ENCODE peak calls at places on chromosomes 13 and 19, in ten cellular contexts. One of them, this sample, is unnamed. For H3K4me1, the result is how much of the 10 kb centered on the place peaks cover.

GRCh38 chr19:412356-413355 is 3.7 kb upstream of the C2CD4C start:
- DNase-seq in prostate gland: no peak
- DNase-seq in heart right ventricle: no peak
- DNase-seq in cardiac muscle cell: no peak
- DNase-seq in thoracic aorta: no peak
- DNase-seq in CD8-positive, alpha-beta memory T cell: no peak
- DNase-seq in astrocyte: no peak
- DNase-seq in PC-3: no peak
- DNase-seq in colonic mucosa: no peak
- DNase-seq in ascending aorta: no peak
- DNase-seq in this sample: no peak

GRCh38 chr19:39218230-39219007 is 14.4 kb upstream of the SYCN start:
- DNase-seq in prostate gland: no peak
- DNase-seq in heart right ventricle: no peak
- DNase-seq in cardiac muscle cell: no peak
- DNase-seq in thoracic aorta: no peak
- DNase-seq in CD8-positive, alpha-beta memory T cell: no peak
- DNase-seq in astrocyte: no peak
- DNase-seq in PC-3: no peak
- DNase-seq in colonic mucosa: no peak
- DNase-seq in ascending aorta: no peak
- DNase-seq in this sample: no peak

GRCh38 chr19:53696951-53697350 is 65.2 kb downstream of the DPRX start:
- DNase-seq in prostate gland: no peak
- DNase-seq in heart right ventricle: no peak
- DNase-seq in cardiac muscle cell: no peak
- DNase-seq in thoracic aorta: no peak
- DNase-seq in CD8-positive, alpha-beta memory T cell: no peak
- DNase-seq in astrocyte: no peak
- DNase-seq in PC-3: no peak
- DNase-seq in colonic mucosa: no peak
- DNase-seq in ascending aorta: no peak
- DNase-seq in this sample: no peak

GRCh38 chr13:23618341-23618740 is 48.1 kb downstream of the TNFRSF19 start:
- DNase-seq in prostate gland: no peak
- DNase-seq in heart right ventricle: no peak
- DNase-seq in cardiac muscle cell: no peak
- DNase-seq in thoracic aorta: no peak
- DNase-seq in CD8-positive, alpha-beta memory T cell: no peak
- DNase-seq in astrocyte: peak
- DNase-seq in PC-3: peak
- DNase-seq in colonic mucosa: no peak
- DNase-seq in ascending aorta: no peak
- DNase-seq in this sample: peak

GRCh38 chr19:13579388-13580060 is 73.2 kb upstream of the CACNA1A start:
- DNase-seq in prostate gland: no peak
- DNase-seq in heart right ventricle: no peak
- DNase-seq in cardiac muscle cell: no peak
- DNase-seq in thoracic aorta: no peak
- DNase-seq in CD8-positive, alpha-beta memory T cell: no peak
- DNase-seq in astrocyte: peak
- DNase-seq in PC-3: peak
- DNase-seq in colonic mucosa: no peak
- DNase-seq in ascending aorta: no peak
- DNase-seq in this sample: no peak

GRCh38 chr13:72230131-72230530 is 363.1 kb upstream of the DACH1 start:
- DNase-seq in prostate gland: no peak
- DNase-seq in heart right ventricle: no peak
- DNase-seq in cardiac muscle cell: no peak
- DNase-seq in thoracic aorta: no peak
- DNase-seq in CD8-positive, alpha-beta memory T cell: no peak
- DNase-seq in astrocyte: no peak
- DNase-seq in PC-3: no peak
- DNase-seq in colonic mucosa: no peak
- DNase-seq in ascending aorta: no peak
- DNase-seq in this sample: no peak

GRCh38 chr13:23871616-23872220 is 17.5 kb downstream of the MIPEP start:
- DNase-seq in prostate gland: no peak
- DNase-seq in heart right ventricle: no peak
- DNase-seq in cardiac muscle cell: peak
- DNase-seq in thoracic aorta: no peak
- DNase-seq in CD8-positive, alpha-beta memory T cell: no peak
- DNase-seq in astrocyte: peak
- DNase-seq in PC-3: peak
- DNase-seq in colonic mucosa: no peak
- DNase-seq in ascending aorta: no peak
- DNase-seq in this sample: no peak

GRCh38 chr13:113850722-113851479 is 13.0 kb downstream of the GAS6 start:
- DNase-seq in prostate gland: no peak
- DNase-seq in heart right ventricle: no peak
- DNase-seq in cardiac muscle cell: no peak
- DNase-seq in thoracic aorta: no peak
- DNase-seq in CD8-positive, alpha-beta memory T cell: no peak
- DNase-seq in astrocyte: no peak
- DNase-seq in PC-3: no peak
- DNase-seq in colonic mucosa: peak
- DNase-seq in ascending aorta: no peak
- DNase-seq in this sample: no peak

GRCh38 chr13:99859178-99860177 is 112.1 kb downstream of the ZIC5 start:
- DNase-seq in prostate gland: no peak
- DNase-seq in heart right ventricle: no peak
- DNase-seq in cardiac muscle cell: no peak
- DNase-seq in thoracic aorta: no peak
- DNase-seq in CD8-positive, alpha-beta memory T cell: peak
- DNase-seq in astrocyte: no peak
- DNase-seq in PC-3: no peak
- DNase-seq in colonic mucosa: peak
- DNase-seq in ascending aorta: no peak
- DNase-seq in this sample: no peak

GRCh38 chr13:42574435-42575311 is 721 bp downstream of the TNFSF11 start:
- DNase-seq in prostate gland: no peak
- DNase-seq in heart right ventricle: no peak
- DNase-seq in cardiac muscle cell: no peak
- DNase-seq in thoracic aorta: no peak
- DNase-seq in CD8-positive, alpha-beta memory T cell: peak
- DNase-seq in astrocyte: no peak
- DNase-seq in PC-3: no peak
- DNase-seq in colonic mucosa: no peak
- DNase-seq in ascending aorta: no peak
- DNase-seq in this sample: no peak

DNA sequence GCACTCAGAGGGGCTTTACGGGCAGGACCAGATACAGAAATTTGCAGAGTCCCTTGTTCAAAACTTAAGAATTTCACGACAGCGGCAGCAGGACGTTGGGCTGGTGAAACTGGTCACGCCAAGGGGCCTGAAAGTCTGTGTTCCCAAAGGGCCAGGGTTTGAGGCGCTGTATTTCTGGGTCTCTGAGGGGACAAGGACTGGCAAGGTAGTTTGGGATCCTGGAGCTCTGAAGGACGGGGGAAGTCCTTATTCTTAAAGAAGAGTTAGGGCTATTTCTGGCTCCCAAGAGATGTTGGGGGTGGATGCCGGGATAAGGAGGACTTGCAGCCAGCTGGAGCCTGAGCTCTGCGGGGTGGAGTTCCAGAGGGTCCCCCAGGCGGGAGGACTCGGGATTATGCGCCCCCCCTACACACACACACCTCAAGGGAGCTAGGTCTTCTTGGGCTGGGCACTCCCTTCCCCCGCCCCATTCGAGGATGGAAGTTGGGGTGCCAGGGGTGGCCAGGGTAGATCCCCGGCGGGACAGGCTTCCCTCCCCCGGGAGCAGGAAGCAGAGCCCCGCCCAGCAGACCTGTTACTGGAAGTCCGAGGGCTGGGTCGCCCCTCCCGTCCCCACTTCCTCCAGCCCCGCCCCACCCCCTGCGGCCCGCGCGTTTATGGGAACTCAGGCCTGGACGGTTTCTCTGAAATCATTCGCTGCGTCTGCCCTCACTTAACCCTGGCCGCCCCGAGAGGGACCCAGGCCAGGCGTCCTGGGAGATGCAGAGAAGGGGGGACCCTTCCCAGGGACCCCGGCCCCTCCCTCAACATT is 5.6 kb downstream of the BCL3 start:
- DNase-seq in prostate gland: peak
- DNase-seq in heart right ventricle: peak
- DNase-seq in cardiac muscle cell: peak
- DNase-seq in thoracic aorta: peak
- DNase-seq in CD8-positive, alpha-beta memory T cell: peak
- DNase-seq in astrocyte: peak
- DNase-seq in PC-3: peak
- DNase-seq in colonic mucosa: peak
- DNase-seq in ascending aorta: peak
- DNase-seq in this sample: no peak
- H3K4me1 ChIP-seq in prostate gland: half or more
- H3K4me1 ChIP-seq in heart right ventricle: half or more
- H3K4me1 ChIP-seq in cardiac muscle cell: under half
- H3K4me1 ChIP-seq in thoracic aorta: half or more
- H3K4me1 ChIP-seq in CD8-positive, alpha-beta memory T cell: half or more
- H3K4me1 ChIP-seq in astrocyte: half or more
- H3K4me1 ChIP-seq in PC-3: under half
- H3K4me1 ChIP-seq in colonic mucosa: under half
- H3K4me1 ChIP-seq in ascending aorta: half or more
- H3K4me1 ChIP-seq in this sample: under half

DNA sequence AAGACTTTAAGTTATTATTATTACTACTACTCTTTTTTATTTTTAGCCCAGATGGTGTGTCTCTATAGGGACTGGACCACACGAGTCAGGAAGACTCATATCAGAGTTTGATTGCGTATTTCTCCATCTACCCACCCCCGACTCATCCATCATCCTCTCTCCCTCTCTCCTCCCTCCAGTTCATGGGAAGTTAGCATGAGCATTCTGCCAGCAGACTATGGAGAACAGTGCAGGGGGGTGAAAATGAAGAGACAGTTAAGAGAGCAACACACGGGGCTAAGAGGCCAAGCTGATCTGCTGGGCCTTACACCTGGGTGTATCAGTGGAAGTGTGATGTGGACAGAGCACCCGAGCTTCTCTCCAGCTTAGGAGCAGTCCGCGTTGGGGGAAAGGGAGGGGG is 95.0 kb downstream of the UQCRFS1 start:
- DNase-seq in prostate gland: no peak
- DNase-seq in heart right ventricle: no peak
- DNase-seq in cardiac muscle cell: no peak
- DNase-seq in thoracic aorta: no peak
- DNase-seq in CD8-positive, alpha-beta memory T cell: no peak
- DNase-seq in astrocyte: no peak
- DNase-seq in PC-3: no peak
- DNase-seq in colonic mucosa: no peak
- DNase-seq in ascending aorta: no peak
- DNase-seq in this sample: no peak
- H3K4me1 ChIP-seq in prostate gland: under half
- H3K4me1 ChIP-seq in heart right ventricle: under half
- H3K4me1 ChIP-seq in cardiac muscle cell: under half
- H3K4me1 ChIP-seq in thoracic aorta: under half
- H3K4me1 ChIP-seq in CD8-positive, alpha-beta memory T cell: under half
- H3K4me1 ChIP-seq in astrocyte: under half
- H3K4me1 ChIP-seq in PC-3: under half
- H3K4me1 ChIP-seq in colonic mucosa: under half
- H3K4me1 ChIP-seq in ascending aorta: under half
- H3K4me1 ChIP-seq in this sample: under half

GRCh38 chr13:98824376-98825160 is 72.1 kb upstream of the SLC15A1 start:
- DNase-seq in prostate gland: no peak
- DNase-seq in heart right ventricle: no peak
- DNase-seq in cardiac muscle cell: no peak
- DNase-seq in thoracic aorta: no peak
- DNase-seq in CD8-positive, alpha-beta memory T cell: no peak
- DNase-seq in astrocyte: no peak
- DNase-seq in PC-3: no peak
- DNase-seq in colonic mucosa: no peak
- DNase-seq in ascending aorta: no peak
- DNase-seq in this sample: no peak
- H3K4me1 ChIP-seq in prostate gland: under half
- H3K4me1 ChIP-seq in heart right ventricle: under half
- H3K4me1 ChIP-seq in cardiac muscle cell: under half
- H3K4me1 ChIP-seq in thoracic aorta: under half
- H3K4me1 ChIP-seq in CD8-positive, alpha-beta memory T cell: under half
- H3K4me1 ChIP-seq in astrocyte: under half
- H3K4me1 ChIP-seq in PC-3: under half
- H3K4me1 ChIP-seq in colonic mucosa: under half
- H3K4me1 ChIP-seq in ascending aorta: under half
- H3K4me1 ChIP-seq in this sample: under half

GRCh38 chr19:2615782-2616181 is 86.7 kb downstream of the GNG7 start:
- DNase-seq in prostate gland: no peak
- DNase-seq in heart right ventricle: no peak
- DNase-seq in cardiac muscle cell: no peak
- DNase-seq in thoracic aorta: no peak
- DNase-seq in CD8-positive, alpha-beta memory T cell: no peak
- DNase-seq in astrocyte: no peak
- DNase-seq in PC-3: no peak
- DNase-seq in colonic mucosa: no peak
- DNase-seq in ascending aorta: no peak
- DNase-seq in this sample: no peak

GRCh38 chr19:2618611-2619010 is 83.9 kb downstream of the GNG7 start:
- DNase-seq in prostate gland: no peak
- DNase-seq in heart right ventricle: peak
- DNase-seq in cardiac muscle cell: no peak
- DNase-seq in thoracic aorta: no peak
- DNase-seq in CD8-positive, alpha-beta memory T cell: peak
- DNase-seq in astrocyte: peak
- DNase-seq in PC-3: peak
- DNase-seq in colonic mucosa: peak
- DNase-seq in ascending aorta: peak
- DNase-seq in this sample: no peak

GRCh38 chr19:2619076-2619475 is 83.4 kb downstream of the GNG7 start:
- DNase-seq in prostate gland: no peak
- DNase-seq in heart right ventricle: no peak
- DNase-seq in cardiac muscle cell: no peak
- DNase-seq in thoracic aorta: no peak
- DNase-seq in CD8-positive, alpha-beta memory T cell: no peak
- DNase-seq in astrocyte: no peak
- DNase-seq in PC-3: peak
- DNase-seq in colonic mucosa: no peak
- DNase-seq in ascending aorta: no peak
- DNase-seq in this sample: no peak

GRCh38 chr19:2616741-2617392 is 85.6 kb downstream of the GNG7 start:
- DNase-seq in prostate gland: no peak
- DNase-seq in heart right ventricle: peak
- DNase-seq in cardiac muscle cell: no peak
- DNase-seq in thoracic aorta: no peak
- DNase-seq in CD8-positive, alpha-beta memory T cell: no peak
- DNase-seq in astrocyte: no peak
- DNase-seq in PC-3: no peak
- DNase-seq in colonic mucosa: no peak
- DNase-seq in ascending aorta: no peak
- DNase-seq in this sample: no peak

GRCh38 chr19:2617393-2618165 is 84.9 kb downstream of the GNG7 start:
- DNase-seq in prostate gland: no peak
- DNase-seq in heart right ventricle: no peak
- DNase-seq in cardiac muscle cell: no peak
- DNase-seq in thoracic aorta: no peak
- DNase-seq in CD8-positive, alpha-beta memory T cell: no peak
- DNase-seq in astrocyte: no peak
- DNase-seq in PC-3: no peak
- DNase-seq in colonic mucosa: no peak
- DNase-seq in ascending aorta: no peak
- DNase-seq in this sample: no peak
- H3K4me1 ChIP-seq in prostate gland: under half
- H3K4me1 ChIP-seq in heart right ventricle: under half
- H3K4me1 ChIP-seq in cardiac muscle cell: under half
- H3K4me1 ChIP-seq in thoracic aorta: under half
- H3K4me1 ChIP-seq in CD8-positive, alpha-beta memory T cell: half or more
- H3K4me1 ChIP-seq in astrocyte: under half
- H3K4me1 ChIP-seq in PC-3: under half
- H3K4me1 ChIP-seq in colonic mucosa: under half
- H3K4me1 ChIP-seq in ascending aorta: under half
- H3K4me1 ChIP-seq in this sample: under half

GRCh38 chr19:10192922-10193321 is 1.8 kb downstream of the DNMT1 start:
- DNase-seq in prostate gland: no peak
- DNase-seq in heart right ventricle: no peak
- DNase-seq in cardiac muscle cell: no peak
- DNase-seq in thoracic aorta: no peak
- DNase-seq in CD8-positive, alpha-beta memory T cell: no peak
- DNase-seq in astrocyte: no peak
- DNase-seq in PC-3: no peak
- DNase-seq in colonic mucosa: no peak
- DNase-seq in ascending aorta: no peak
- DNase-seq in this sample: no peak
- H3K4me1 ChIP-seq in prostate gland: under half
- H3K4me1 ChIP-seq in heart right ventricle: under half
- H3K4me1 ChIP-seq in cardiac muscle cell: under half
- H3K4me1 ChIP-seq in thoracic aorta: under half
- H3K4me1 ChIP-seq in CD8-positive, alpha-beta memory T cell: under half
- H3K4me1 ChIP-seq in astrocyte: under half
- H3K4me1 ChIP-seq in PC-3: under half
- H3K4me1 ChIP-seq in colonic mucosa: under half
- H3K4me1 ChIP-seq in ascending aorta: under half
- H3K4me1 ChIP-seq in this sample: under half